ENCODE peak calls at places on chromosome 15, in eight cellular contexts. T is fibroblast of lung, A is NCI-H226, F is AG10803, D is choroid plexus epithelial cell, P is HuH-7.5, X is EH, S is T-helper 17 cell. U is an unnamed sample.

GRCh38 chr15:44087578-44088190 is 107.4 kb downstream of the FRMD5 start:
- DNase-seq in T (peak; percentile 88), A (peak; percentile 70), F (peak; percentile 91), D (peak; percentile 93), P (no peak), X (peak; percentile 92), S (no peak), U (peak; percentile 13)

GRCh38 chr15:61064653-61065052 is 164.4 kb downstream of the RORA start:
- DNase-seq in T (no peak), A (no peak), F (no peak), D (no peak), P (no peak), X (no peak), S (no peak), U (peak; percentile 38)

GRCh38 chr15:64854041-64854440 is 12.3 kb downstream of the PLEKHO2 start:
- DNase-seq in T (peak; percentile 50), A (peak; percentile 64), F (no peak), D (no peak), P (no peak), X (peak; percentile 61), S (no peak), U (no peak)

GRCh38 chr15:94206463-94207167 is 24.7 kb upstream of the MCTP2 start:
- DNase-seq in T (peak; percentile 8), A (no peak), F (peak; percentile 84), D (peak; percentile 41), P (no peak), X (peak; percentile 78), S (no peak), U (no peak)

GRCh38 chr15:70156781-70157261 is 59.1 kb upstream of the TLE3 start:
- DNase-seq in T (peak; percentile 58), A (no peak), F (peak; percentile 56), D (no peak), P (no peak), X (peak; percentile 30), S (no peak), U (no peak)

GRCh38 chr15:35874260-35874905 is 328.4 kb upstream of the DPH6 start:
- DNase-seq in T (peak; percentile 81), A (peak; percentile 61), F (peak; percentile 73), D (peak; percentile 88), P (peak; percentile 10), X (peak; percentile 62), S (no peak), U (peak; percentile 43)

GRCh38 chr15:90082140-90082713 is 20.0 kb downstream of the IDH2 start:
- DNase-seq in T (no peak), A (no peak), F (no peak), D (no peak), P (no peak), X (no peak), S (no peak), U (no peak)

GRCh38 chr15:63189955-63190691 is 717 bp downstream of the RAB8B start:
- DNase-seq in T (no peak), A (no peak), F (no peak), D (no peak), P (no peak), X (no peak), S (no peak), U (no peak)

GRCh38 chr15:59993041-59993750 is 10.9 kb upstream of the FOXB1 start:
- DNase-seq in T (no peak), A (no peak), F (no peak), D (no peak), P (no peak), X (no peak), S (no peak), U (no peak)

GRCh38 chr15:79543097-79543496 is 111.0 kb downstream of the MINAR1 start:
- DNase-seq in T (no peak), A (no peak), F (no peak), D (no peak), P (no peak), X (no peak), S (no peak), U (no peak)

GRCh38 chr15:72285927-72286516 is 13.7 kb upstream of the PARP6 start:
- DNase-seq in T (peak; percentile 34), A (no peak), F (peak; percentile 33), D (peak; percentile 44), P (peak; percentile 85), X (peak; percentile 46), S (peak; percentile 34), U (peak; percentile 26)

U was measured in LoVo.